ENCODE peak calls at places on chromosome 16, in four cellular contexts. B is non-pigmented ciliary epithelial cell, Y is ACHN, P is posterior vena cava. U is an unnamed sample.

GRCh38 chr16:67092227-67092626 is 17.5 kb upstream of the PHAF1 start:
- DNase-seq in B (no peak), Y (no peak), P (no peak), U (no peak)

GRCh38 chr16:31006086-31006385 is 4.4 kb downstream of the STX1B start:
- DNase-seq in B (no peak), Y (no peak), P (no peak), U (no peak)

GRCh38 chr16:8581923-8582580 is 8.3 kb downstream of the TMEM114 start:
- DNase-seq in B (no peak), Y (no peak), P (no peak), U (peak)

GRCh38 chr16:71878911-71879310 is 5.1 kb downstream of the ZNF821 start:
- DNase-seq in B (no peak), Y (no peak), P (no peak), U (no peak)

GRCh38 chr16:78629173-78629572 is 529.7 kb downstream of the WWOX start:
- DNase-seq in B (no peak), Y (no peak), P (no peak), U (no peak)

GRCh38 chr16:88913001-88913612 is 46.6 kb upstream of the PABPN1L start:
- DNase-seq in B (no peak), Y (no peak), P (no peak), U (no peak)

GRCh38 chr16:57720142-57720575 is 15.4 kb upstream of the KATNB1 start:
- DNase-seq in B (no peak), Y (peak), P (peak), U (no peak)

GRCh38 chr16:17335826-17336492 is 134.8 kb downstream of the XYLT1 start:
- DNase-seq in B (no peak), Y (no peak), P (no peak), U (peak)

GRCh38 chr16:29696881-29697331 is 17.9 kb downstream of the QPRT start:
- DNase-seq in B (no peak), Y (no peak), P (peak), U (no peak)

GRCh38 chr16:11796227-11797165 is 562 bp downstream of the ZC3H7A start:
- DNase-seq in B (no peak), Y (peak), P (peak), U (peak)

U was measured in sigmoid colon.